ENCODE peak calls at places on chromosome 14, in nine cellular contexts. U is AG09309; A is left ventricle myocardium inferior; E is CD8-positive, alpha-beta T cell; Y is kidney; W is endothelial cell; I is GM23338; H is suprapubic skin; P is mammary epithelial cell. O is an unnamed sample.
A peak's percentile ranks its signal among the peaks of the same experiment; 100 is the strongest.

GRCh38 chr14:71138236-71139057 is 231.2 kb downstream of the PCNX1 start:
- DNase-seq in U (no peak), A (no peak), E (no peak), Y (no peak), W (no peak), I (no peak), H (no peak), P (no peak), O (no peak)

GRCh38 chr14:35213143-35213788 is 78.9 kb upstream of the PSMA6 start:
- DNase-seq in U (no peak), A (no peak), E (no peak), Y (no peak), W (no peak), I (no peak), H (no peak), P (peak; percentile 40), O (no peak)

GRCh38 chr14:51576112-51576420 is 75.6 kb upstream of the FRMD6 start:
- DNase-seq in U (no peak), A (no peak), E (no peak), Y (no peak), W (peak; percentile 8), I (peak; percentile 64), H (no peak), P (no peak), O (no peak)

GRCh38 chr14:74261288-74261687 is 22.0 kb downstream of the VSX2 start:
- DNase-seq in U (no peak), A (no peak), E (no peak), Y (no peak), W (no peak), I (no peak), H (no peak), P (peak; percentile 54), O (no peak)

GRCh38 chr14:38357557-38357956 is 101.7 kb upstream of the CLEC14A start:
- DNase-seq in U (peak; percentile 63), A (no peak), E (no peak), Y (no peak), W (no peak), I (no peak), H (no peak), P (no peak), O (no peak)

GRCh38 chr14:86481105-86481504 is 951.2 kb downstream of the FLRT2 start:
- DNase-seq in U (no peak), A (no peak), E (no peak), Y (no peak), W (no peak), I (no peak), H (no peak), P (no peak), O (no peak)

GRCh38 chr14:51750542-51750941 is 98.8 kb downstream of the FRMD6 start:
- DNase-seq in U (no peak), A (no peak), E (no peak), Y (no peak), W (peak; percentile 24), I (peak; percentile 83), H (no peak), P (no peak), O (peak; percentile 10)

GRCh38 chr14:51219473-51220448 is 20.3 kb upstream of the TMX1 start:
- DNase-seq in U (no peak), A (no peak), E (no peak), Y (no peak), W (no peak), I (peak; percentile 57), H (no peak), P (no peak), O (no peak)

GRCh38 chr14:63045234-63045611 is at the start of gene KCNH5:
- DNase-seq in U (no peak), A (peak; percentile 16), E (no peak), Y (no peak), W (peak; percentile 74), I (peak; percentile 83), H (no peak), P (peak; percentile 53), O (peak; percentile 91)

GRCh38 chr14:53458368-53458814 is 305.3 kb upstream of the DDHD1 start:
- DNase-seq in U (peak; percentile 24), A (no peak), E (no peak), Y (no peak), W (no peak), I (peak; percentile 30), H (no peak), P (peak; percentile 26), O (no peak)

GRCh38 chr14:92121207-92121669 is 268 bp downstream of the NDUFB1 start:
- DNase-seq in U (no peak), A (peak; percentile 64), E (no peak), Y (peak; percentile 85), W (peak; percentile 51), I (peak; percentile 56), H (no peak), P (no peak), O (no peak)

GRCh38 chr14:77914073-77914721 is 114.3 kb downstream of the ADCK1 start:
- DNase-seq in U (no peak), A (no peak), E (no peak), Y (no peak), W (no peak), I (no peak), H (no peak), P (no peak), O (no peak)

GRCh38 chr14:102590667-102591099 is 1.8 kb upstream of the RCOR1 start:
- DNase-seq in U (no peak), A (no peak), E (no peak), Y (no peak), W (peak; percentile 63), I (peak; percentile 84), H (no peak), P (peak; percentile 65), O (peak; percentile 56)

GRCh38 chr14:36556811-36557433 is 25.5 kb downstream of the NKX2-8 start:
- DNase-seq in U (no peak), A (no peak), E (no peak), Y (no peak), W (peak; percentile 47), I (peak; percentile 65), H (no peak), P (no peak), O (peak; percentile 41)

GRCh38 chr14:102793531-102794328 is 16.5 kb downstream of the TRAF3 start:
- DNase-seq in U (no peak), A (no peak), E (no peak), Y (no peak), W (no peak), I (no peak), H (no peak), P (no peak), O (no peak)

GRCh38 chr14:44586910-44587309 is 79.8 kb upstream of the FSCB start:
- DNase-seq in U (no peak), A (no peak), E (no peak), Y (no peak), W (no peak), I (no peak), H (no peak), P (no peak), O (no peak)

GRCh38 chr14:100619382-100620305 is 32.4 kb upstream of the BEGAIN start:
- DNase-seq in U (no peak), A (no peak), E (no peak), Y (peak; percentile 41), W (no peak), I (no peak), H (peak; percentile 39), P (no peak), O (no peak)

GRCh38 chr14:99415496-99416281 is 65.0 kb downstream of the SETD3 start:
- DNase-seq in U (peak; percentile 49), A (no peak), E (peak; percentile 65), Y (no peak), W (peak; percentile 66), I (peak; percentile 92), H (no peak), P (peak; percentile 66), O (peak; percentile 69)

DNA sequence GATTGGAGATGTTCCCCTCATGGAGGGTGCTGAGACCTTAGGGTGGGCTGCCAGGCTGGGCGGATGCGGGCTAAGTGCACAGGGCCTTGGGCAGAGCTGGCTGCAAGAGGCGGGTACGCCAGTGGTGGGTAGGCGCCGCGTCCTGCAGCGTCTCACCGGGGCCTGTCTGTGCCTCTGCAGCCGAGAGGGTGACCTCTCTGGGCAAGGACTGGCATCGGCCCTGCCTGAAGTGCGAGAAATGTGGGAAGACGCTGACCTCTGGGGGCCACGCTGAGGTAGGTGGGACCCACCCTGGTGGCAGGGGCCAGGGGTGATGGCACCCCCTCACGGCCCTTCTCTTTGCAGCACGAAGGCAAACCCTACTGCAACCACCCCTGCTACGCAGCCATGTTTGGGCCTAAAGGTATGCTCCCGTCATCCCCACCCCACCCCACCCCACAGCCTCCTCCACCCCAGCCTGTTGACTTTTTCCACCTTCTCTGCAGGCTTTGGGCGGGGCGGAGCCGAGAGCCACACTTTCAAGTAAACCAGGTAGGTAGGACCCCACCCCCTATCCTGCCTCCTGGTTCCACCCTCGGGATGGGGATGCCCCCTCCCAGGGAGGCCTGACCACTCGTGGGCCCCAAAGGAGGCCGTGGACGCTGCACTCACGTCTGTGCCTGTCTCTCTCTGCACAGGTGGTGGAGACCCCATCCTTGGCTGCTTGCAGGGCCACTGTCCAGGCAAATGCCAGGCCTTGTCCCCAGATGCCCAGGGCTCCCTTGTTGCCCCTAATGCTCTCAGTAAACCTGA is 1.5 kb downstream of the CRIP1 start:
- DNase-seq in U (no peak), A (peak; percentile 26), E (peak; percentile 52), Y (no peak), W (no peak), I (no peak), H (no peak), P (no peak), O (no peak)
- TF ChIP-seq CTCF in U (no peak), A (no peak), E (no peak), Y (no peak), W (no peak), I (peak; percentile 22), H (no peak), P (no peak), O (no peak)

GRCh38 chr14:95683793-95684192 is 2.4 kb upstream of the TCL1B start:
- DNase-seq in U (no peak), A (no peak), E (no peak), Y (no peak), W (no peak), I (peak; percentile 75), H (no peak), P (no peak), O (no peak)
- TF ChIP-seq CTCF in U (peak; percentile 32), A (peak; percentile 44), E (peak; percentile 21), Y (peak; percentile 49), W (peak; percentile 51), I (peak; percentile 95), H (no peak), P (peak; percentile 74), O (no peak)

DNA sequence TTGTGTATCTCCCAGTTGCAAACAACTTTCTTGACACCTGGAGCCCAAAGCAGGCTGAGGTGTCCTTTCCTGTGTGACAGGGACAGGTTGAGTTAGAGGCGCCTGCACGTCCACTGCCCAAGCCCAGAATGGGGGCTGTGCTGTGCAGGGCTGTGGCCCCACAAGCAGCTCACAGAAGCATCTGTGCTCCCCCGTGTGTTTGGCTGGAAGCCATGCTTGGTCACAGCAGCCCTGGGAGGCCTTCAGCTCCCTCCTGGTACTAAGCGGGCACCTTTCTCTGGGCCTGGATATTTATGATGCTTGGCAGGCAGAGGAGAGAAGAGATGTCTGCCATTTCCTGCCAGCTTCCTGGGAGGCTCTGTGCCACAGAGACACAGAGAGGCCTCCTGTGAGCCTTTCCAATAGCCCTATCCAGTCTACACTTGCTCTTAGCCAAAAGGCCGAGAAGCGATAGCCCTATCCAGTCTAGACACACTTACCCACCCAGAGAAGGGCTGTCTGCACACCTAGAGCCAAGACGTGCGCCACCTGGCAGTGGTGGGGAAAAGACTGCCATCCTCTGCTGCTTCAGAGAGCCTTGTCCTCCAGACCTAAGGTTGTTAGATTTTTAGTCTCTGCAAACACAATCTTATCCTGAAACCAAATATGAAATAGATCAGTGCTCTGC is 117.4 kb downstream of the GCH1 start:
- DNase-seq in U (no peak), A (peak; percentile 48), E (no peak), Y (no peak), W (no peak), I (no peak), H (no peak), P (no peak), O (no peak)
- TF ChIP-seq CTCF in U (no peak), A (peak; percentile 7), E (no peak), Y (no peak), W (no peak), I (no peak), H (no peak), P (no peak), O (no peak)

GRCh38 chr14:45990252-45990651 is 661.3 kb downstream of the RPL10L start:
- DNase-seq in U (no peak), A (no peak), E (no peak), Y (no peak), W (no peak), I (peak; percentile 37), H (no peak), P (no peak), O (no peak)
- TF ChIP-seq CTCF in U (peak; percentile 12), A (no peak), E (no peak), Y (no peak), W (peak; percentile 85), I (no peak), H (no peak), P (no peak), O (peak; percentile 39)